ENCODE peak calls at places on chromosome 12, in six cellular contexts. One of them, this sample, is unnamed. For H3K4me1, the result is how much of the 10 kb centered on the place peaks cover.

GRCh38 chr12:58148405-58148804 is 207.0 kb downstream of the ATP23 start:
- DNase-seq in HepG2: no peak
- DNase-seq in mammary epithelial cell: peak
- DNase-seq in GM23338: no peak
- DNase-seq in hepatocyte: peak
- DNase-seq in neural progenitor cell: no peak
- DNase-seq in this sample: no peak

GRCh38 chr12:462936-463705 is 3.4 kb downstream of the B4GALNT3 start:
- DNase-seq in neural progenitor cell: no peak
- DNase-seq in GM23338: no peak
- DNase-seq in HepG2: no peak
- DNase-seq in mammary epithelial cell: peak
- DNase-seq in hepatocyte: no peak
- DNase-seq in this sample: no peak

GRCh38 chr12:93244514-93245077 is 133.1 kb upstream of the NUDT4 start:
- DNase-seq in HepG2: no peak
- DNase-seq in neural progenitor cell: no peak
- DNase-seq in hepatocyte: no peak
- DNase-seq in mammary epithelial cell: no peak
- DNase-seq in GM23338: no peak
- DNase-seq in this sample: no peak

GRCh38 chr12:95336387-95337067 is 118.9 kb downstream of the VEZT start:
- DNase-seq in GM23338: peak
- DNase-seq in hepatocyte: peak
- DNase-seq in mammary epithelial cell: peak
- DNase-seq in HepG2: peak
- DNase-seq in neural progenitor cell: peak
- DNase-seq in this sample: no peak

GRCh38 chr12:25242981-25243764 is 7.6 kb downstream of the KRAS start:
- DNase-seq in GM23338: no peak
- DNase-seq in neural progenitor cell: no peak
- DNase-seq in mammary epithelial cell: no peak
- DNase-seq in hepatocyte: peak
- DNase-seq in HepG2: no peak
- DNase-seq in this sample: no peak

GRCh38 chr12:111780166-111780565 is 13.4 kb downstream of the ALDH2 start:
- DNase-seq in GM23338: no peak
- DNase-seq in mammary epithelial cell: no peak
- DNase-seq in HepG2: no peak
- DNase-seq in hepatocyte: no peak
- DNase-seq in neural progenitor cell: no peak
- DNase-seq in this sample: no peak

GRCh38 chr12:93127582-93128331 is 198.7 kb upstream of the EEA1 start:
- DNase-seq in GM23338: peak
- DNase-seq in HepG2: peak
- DNase-seq in mammary epithelial cell: peak
- DNase-seq in neural progenitor cell: peak
- DNase-seq in hepatocyte: peak
- DNase-seq in this sample: no peak

GRCh38 chr12:33832900-33833299 is 189.4 kb upstream of the ALG10 start:
- DNase-seq in GM23338: no peak
- DNase-seq in hepatocyte: no peak
- DNase-seq in HepG2: no peak
- DNase-seq in mammary epithelial cell: no peak
- DNase-seq in neural progenitor cell: no peak
- DNase-seq in this sample: no peak

GRCh38 chr12:120007272-120007671 is 18.2 kb downstream of the BICDL1 start:
- DNase-seq in GM23338: no peak
- DNase-seq in HepG2: no peak
- DNase-seq in neural progenitor cell: peak
- DNase-seq in mammary epithelial cell: no peak
- DNase-seq in hepatocyte: no peak
- DNase-seq in this sample: no peak

GRCh38 chr12:104137902-104138746 is at the start of gene NFYB:
- DNase-seq in mammary epithelial cell: peak
- DNase-seq in HepG2: peak
- DNase-seq in GM23338: peak
- DNase-seq in hepatocyte: peak
- DNase-seq in neural progenitor cell: peak
- DNase-seq in this sample: peak

GRCh38 chr12:51959211-51959610 is 7.7 kb downstream of the ACVR1B start:
- DNase-seq in hepatocyte: no peak
- DNase-seq in HepG2: no peak
- DNase-seq in neural progenitor cell: no peak
- DNase-seq in GM23338: no peak
- DNase-seq in mammary epithelial cell: no peak
- DNase-seq in this sample: no peak

GRCh38 chr12:123150804-123151678 is at the start of gene PITPNM2:
- DNase-seq in neural progenitor cell: peak
- DNase-seq in GM23338: peak
- DNase-seq in mammary epithelial cell: peak
- DNase-seq in HepG2: no peak
- DNase-seq in hepatocyte: peak
- DNase-seq in this sample: peak

GRCh38 chr12:105921872-105922669 is 216.7 kb downstream of the NUAK1 start:
- DNase-seq in HepG2: no peak
- DNase-seq in mammary epithelial cell: no peak
- DNase-seq in neural progenitor cell: no peak
- DNase-seq in GM23338: no peak
- DNase-seq in hepatocyte: no peak
- DNase-seq in this sample: no peak

GRCh38 chr12:123064356-123064755 is 83.9 kb downstream of the ARL6IP4 start:
- DNase-seq in GM23338: no peak
- DNase-seq in hepatocyte: no peak
- DNase-seq in mammary epithelial cell: no peak
- DNase-seq in neural progenitor cell: no peak
- DNase-seq in HepG2: no peak
- DNase-seq in this sample: no peak

GRCh38 chr12:132576701-132577100 is 33.7 kb downstream of the LRCOL1 start:
- DNase-seq in HepG2: no peak
- DNase-seq in GM23338: no peak
- DNase-seq in mammary epithelial cell: no peak
- DNase-seq in neural progenitor cell: no peak
- DNase-seq in hepatocyte: no peak
- DNase-seq in this sample: no peak

GRCh38 chr12:30622509-30622908 is 73.2 kb downstream of the IPO8 start:
- DNase-seq in neural progenitor cell: no peak
- DNase-seq in GM23338: no peak
- DNase-seq in hepatocyte: no peak
- DNase-seq in mammary epithelial cell: peak
- DNase-seq in HepG2: no peak
- DNase-seq in this sample: no peak

GRCh38 chr12:111386891-111387290 is 18.0 kb upstream of the PHETA1 start:
- DNase-seq in hepatocyte: no peak
- DNase-seq in neural progenitor cell: no peak
- DNase-seq in mammary epithelial cell: no peak
- DNase-seq in GM23338: no peak
- DNase-seq in HepG2: no peak
- DNase-seq in this sample: no peak

GRCh38 chr12:123850246-123851134 is 88.4 kb downstream of the DNAH10 start:
- DNase-seq in HepG2: no peak
- DNase-seq in neural progenitor cell: no peak
- DNase-seq in GM23338: no peak
- DNase-seq in mammary epithelial cell: no peak
- DNase-seq in hepatocyte: no peak
- DNase-seq in this sample: no peak

GRCh38 chr12:7935773-7936581 is at the start of gene SLC2A3:
- DNase-seq in mammary epithelial cell: peak
- DNase-seq in hepatocyte: peak
- DNase-seq in GM23338: peak
- DNase-seq in neural progenitor cell: peak
- DNase-seq in HepG2: peak
- DNase-seq in this sample: peak

GRCh38 chr12:112163056-112163455 is 37.7 kb downstream of the TRAFD1 start:
- DNase-seq in mammary epithelial cell: no peak
- DNase-seq in HepG2: no peak
- DNase-seq in GM23338: no peak
- DNase-seq in neural progenitor cell: no peak
- DNase-seq in hepatocyte: no peak
- DNase-seq in this sample: no peak

GRCh38 chr12:29116414-29116813 is 32.7 kb upstream of the FAR2 start:
- DNase-seq in HepG2: no peak
- DNase-seq in hepatocyte: no peak
- DNase-seq in neural progenitor cell: no peak
- DNase-seq in mammary epithelial cell: no peak
- DNase-seq in GM23338: no peak
- DNase-seq in this sample: no peak

GRCh38 chr12:110677982-110678381 is 10.9 kb downstream of the HVCN1 start:
- DNase-seq in HepG2: no peak
- DNase-seq in hepatocyte: no peak
- DNase-seq in GM23338: no peak
- DNase-seq in mammary epithelial cell: no peak
- DNase-seq in neural progenitor cell: no peak
- DNase-seq in this sample: no peak

DNA sequence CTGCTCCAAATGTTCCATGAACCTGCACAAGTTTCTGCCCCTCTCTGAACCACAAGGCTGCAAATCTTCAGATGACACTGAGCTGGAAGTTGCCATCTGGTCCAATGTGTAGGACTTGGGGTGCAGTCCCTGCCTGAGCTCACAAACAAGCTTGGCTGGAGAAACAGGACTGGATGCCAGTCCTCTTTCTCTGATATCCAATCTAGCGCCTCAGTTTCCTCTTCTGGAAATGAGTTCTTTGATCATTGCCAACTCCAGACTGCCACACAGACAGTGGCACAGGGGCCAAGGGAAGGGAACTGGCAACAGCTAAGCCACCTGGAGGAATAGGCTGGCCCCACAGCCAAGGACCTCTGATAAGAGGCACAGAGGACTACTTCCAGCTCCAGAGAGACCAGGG is 15.5 kb downstream of the CMKLR1 start:
- DNase-seq in GM23338: no peak
- DNase-seq in HepG2: no peak
- DNase-seq in neural progenitor cell: no peak
- DNase-seq in hepatocyte: no peak
- DNase-seq in mammary epithelial cell: no peak
- DNase-seq in this sample: no peak
- H3K4me2 ChIP-seq in GM23338: no peak
- H3K4me2 ChIP-seq in HepG2: no peak
- H3K4me2 ChIP-seq in neural progenitor cell: no peak
- H3K4me2 ChIP-seq in hepatocyte: no peak
- H3K4me2 ChIP-seq in mammary epithelial cell: no peak
- H3K4me2 ChIP-seq in this sample: no peak

DNA sequence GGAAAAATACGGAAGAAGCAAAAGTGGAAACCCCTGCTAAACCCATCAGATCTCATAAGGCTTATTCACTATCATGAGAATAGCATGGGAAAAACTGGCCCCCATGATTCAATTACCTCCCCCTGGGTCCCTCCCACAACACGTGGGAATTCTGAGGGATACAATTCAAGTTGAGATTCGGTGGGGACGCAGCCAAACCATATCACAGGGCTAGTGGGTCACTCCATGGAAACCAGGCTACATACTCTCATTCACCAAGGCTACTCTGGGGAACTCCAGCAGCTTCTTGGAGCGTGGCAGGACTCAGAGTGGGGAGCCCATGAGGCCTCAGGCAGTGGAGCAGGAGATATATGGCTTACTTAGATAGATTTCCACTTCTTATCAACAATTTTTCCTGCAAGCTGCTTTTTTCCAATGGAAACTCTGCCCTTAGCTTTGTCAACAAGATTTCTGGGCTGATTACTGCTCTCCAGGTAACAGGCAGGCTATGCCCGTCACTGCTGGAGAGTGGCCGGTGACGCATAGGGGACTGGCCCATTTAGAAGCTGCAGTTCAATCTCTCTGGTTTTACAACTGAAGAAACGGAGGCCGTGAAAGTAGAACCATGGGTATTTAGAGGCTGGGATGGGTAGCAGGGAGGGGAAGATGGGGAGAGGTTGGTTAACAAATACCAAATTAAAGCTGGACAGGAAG is 16.5 kb downstream of the VDR start:
- DNase-seq in mammary epithelial cell: no peak
- DNase-seq in GM23338: no peak
- DNase-seq in neural progenitor cell: no peak
- DNase-seq in HepG2: no peak
- DNase-seq in hepatocyte: peak
- DNase-seq in this sample: no peak
- H3K4me1 ChIP-seq in mammary epithelial cell: under half
- H3K4me1 ChIP-seq in GM23338: under half
- H3K4me1 ChIP-seq in neural progenitor cell: under half
- H3K4me1 ChIP-seq in HepG2: under half
- H3K4me1 ChIP-seq in hepatocyte: under half
- H3K4me1 ChIP-seq in this sample: under half

GRCh38 chr12:130613831-130614230 is 102.3 kb downstream of the RIMBP2 start:
- DNase-seq in hepatocyte: no peak
- DNase-seq in GM23338: no peak
- DNase-seq in mammary epithelial cell: no peak
- DNase-seq in neural progenitor cell: no peak
- DNase-seq in HepG2: no peak
- DNase-seq in this sample: no peak
- TF ChIP-seq EZH2 in hepatocyte: no peak
- TF ChIP-seq EZH2 in GM23338: no peak
- TF ChIP-seq EZH2 in mammary epithelial cell: no peak
- TF ChIP-seq EZH2 in neural progenitor cell: no peak
- TF ChIP-seq EZH2 in HepG2: no peak
- TF ChIP-seq EZH2 in this sample: no peak

GRCh38 chr12:6377667-6377994 is 2.3 kb upstream of the SCNN1A start:
- DNase-seq in HepG2: no peak
- DNase-seq in GM23338: no peak
- DNase-seq in neural progenitor cell: no peak
- DNase-seq in hepatocyte: no peak
- DNase-seq in mammary epithelial cell: peak
- DNase-seq in this sample: no peak

GRCh38 chr12:6378709-6379427 is 3.5 kb upstream of the SCNN1A start:
- DNase-seq in neural progenitor cell: no peak
- DNase-seq in GM23338: no peak
- DNase-seq in hepatocyte: no peak
- DNase-seq in HepG2: no peak
- DNase-seq in mammary epithelial cell: no peak
- DNase-seq in this sample: no peak

GRCh38 chr12:6376079-6376941 is 947 bp upstream of the SCNN1A start:
- DNase-seq in GM23338: peak
- DNase-seq in neural progenitor cell: peak
- DNase-seq in hepatocyte: peak
- DNase-seq in mammary epithelial cell: peak
- DNase-seq in HepG2: peak
- DNase-seq in this sample: no peak

GRCh38 chr12:6375269-6376078 is at the start of gene SCNN1A:
- DNase-seq in GM23338: peak
- DNase-seq in hepatocyte: peak
- DNase-seq in neural progenitor cell: peak
- DNase-seq in HepG2: no peak
- DNase-seq in mammary epithelial cell: peak
- DNase-seq in this sample: no peak

DNA sequence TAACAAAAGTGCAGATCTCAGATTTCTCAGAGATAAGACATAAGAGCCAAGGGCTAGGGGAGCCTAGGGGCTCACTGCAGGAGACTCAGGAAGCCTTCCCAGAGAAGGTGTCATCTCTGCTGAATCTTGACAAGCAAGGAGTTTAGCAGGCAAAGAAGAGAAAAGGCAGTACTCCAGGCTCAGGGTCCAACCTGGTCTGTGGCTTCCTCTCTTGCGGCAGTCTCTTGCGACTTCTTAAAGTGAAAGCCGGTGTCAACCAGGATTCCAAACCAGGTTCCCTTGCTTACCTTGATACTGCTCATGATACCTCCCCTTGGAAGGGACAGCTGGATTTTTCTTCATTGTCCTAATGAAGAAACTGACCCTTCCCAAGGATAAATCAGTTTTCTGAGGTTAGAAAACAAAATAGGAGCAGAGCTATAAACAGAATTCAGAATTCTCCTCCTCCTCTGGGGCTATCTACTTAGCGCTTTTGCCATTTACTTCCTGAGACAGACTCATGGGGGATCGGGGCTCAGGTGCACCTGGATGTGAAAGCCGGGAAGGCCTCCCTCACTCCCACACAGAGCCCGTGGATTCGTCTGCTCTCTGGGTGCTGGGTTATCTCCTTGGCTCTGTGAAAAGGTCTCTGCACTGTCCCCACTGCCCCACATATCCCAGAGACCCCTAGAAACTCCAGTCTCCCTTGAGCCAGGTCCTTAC is 1.8 kb upstream of the SCNN1A start:
- DNase-seq in neural progenitor cell: no peak
- DNase-seq in GM23338: no peak
- DNase-seq in hepatocyte: no peak
- DNase-seq in mammary epithelial cell: no peak
- DNase-seq in HepG2: no peak
- DNase-seq in this sample: no peak
- H3K4me2 ChIP-seq in neural progenitor cell: peak
- H3K4me2 ChIP-seq in GM23338: peak
- H3K4me2 ChIP-seq in hepatocyte: peak
- H3K4me2 ChIP-seq in mammary epithelial cell: peak
- H3K4me2 ChIP-seq in HepG2: peak
- H3K4me2 ChIP-seq in this sample: no peak

This sample was measured in DND-41.